ENCODE peak calls at places on chromosomes 6 and 20, in five cellular contexts. X is body of pancreas, A is uterus, B is pancreas, S is psoas muscle. Z is an unnamed sample. For H3K4me1, the result is how much of the 10 kb centered on the place peaks cover.

GRCh38 chr6:24743265-24743943 is 24.4 kb upstream of the C6orf62 start:
- DNase-seq in A (no peak), S (no peak), X (no peak), B (no peak), Z (no peak)

GRCh38 chr20:5463007-5463686 is 146.4 kb upstream of the PROKR2 start:
- DNase-seq in A (no peak), S (no peak), B (peak), X (peak), Z (no peak)

GRCh38 chr6:161238076-161238869 is 35.6 kb downstream of the AGPAT4 start:
- DNase-seq in X (no peak), S (no peak), B (no peak), A (no peak), Z (no peak)

GRCh38 chr20:49567421-49568256 is at the start of gene PTGIS:
- DNase-seq in S (no peak), A (peak), B (no peak), X (no peak), Z (peak)

GRCh38 chr6:17935188-17936149 is 52.0 kb downstream of the KIF13A start:
- DNase-seq in A (no peak), S (no peak), B (no peak), X (no peak), Z (no peak)

GRCh38 chr6:144133225-144133821 is 17.0 kb upstream of the STX11 start:
- DNase-seq in S (no peak), A (no peak), X (no peak), B (no peak), Z (no peak)

GRCh38 chr6:165674155-165675029 is 11.4 kb upstream of the PDE10A start:
- DNase-seq in A (no peak), X (no peak), S (no peak), B (no peak), Z (no peak)

GRCh38 chr6:14353798-14354197 is 236.2 kb downstream of the CD83 start:
- DNase-seq in A (no peak), X (no peak), S (no peak), B (no peak), Z (no peak)

GRCh38 chr6:68094070-68094469 is 541.0 kb upstream of the ADGRB3 start:
- DNase-seq in B (no peak), X (no peak), A (no peak), S (no peak), Z (no peak)

GRCh38 chr6:47698342-47698787 is at the start of gene ADGRF4:
- DNase-seq in S (no peak), X (no peak), A (no peak), B (no peak), Z (no peak)

GRCh38 chr6:115704028-115704427 is 356.7 kb downstream of the FRK start:
- DNase-seq in X (no peak), B (no peak), S (no peak), A (no peak), Z (no peak)

GRCh38 chr6:21522773-21523490 is 70.6 kb upstream of the SOX4 start:
- DNase-seq in A (no peak), S (no peak), X (no peak), B (no peak), Z (peak)

GRCh38 chr6:2346078-2346477 is 100.7 kb upstream of the GMDS start:
- DNase-seq in A (no peak), S (no peak), B (no peak), X (no peak), Z (no peak)

GRCh38 chr20:51387125-51387865 is 155.2 kb downstream of the NFATC2 start:
- DNase-seq in S (no peak), X (no peak), B (no peak), A (no peak), Z (peak)

GRCh38 chr20:17960927-17961599 is 7.5 kb downstream of the SNX5 start:
- DNase-seq in B (no peak), X (no peak), S (no peak), A (peak), Z (no peak)

GRCh38 chr6:42726485-42727083 is 4.2 kb upstream of the PRPH2 start:
- DNase-seq in S (peak), X (peak), B (peak), A (peak), Z (peak)

GRCh38 chr20:57432874-57433491 is 41.8 kb downstream of the RBM38 start:
- DNase-seq in B (no peak), S (peak), A (no peak), X (no peak), Z (no peak)

GRCh38 chr6:144098993-144099392 is 3.6 kb upstream of the SF3B5 start:
- DNase-seq in A (no peak), X (no peak), S (no peak), B (no peak), Z (no peak)

GRCh38 chr20:51087306-51087705 is 64.4 kb upstream of the KCNG1 start:
- DNase-seq in B (no peak), S (no peak), A (no peak), X (no peak), Z (peak)

GRCh38 chr6:152625213-152625612 is 11.9 kb downstream of the SYNE1 start:
- DNase-seq in B (no peak), X (no peak), S (no peak), A (no peak), Z (no peak)

GRCh38 chr20:18739785-18740184 is 73.8 kb upstream of the SCP2D1 start:
- DNase-seq in A (peak), B (no peak), X (no peak), S (no peak), Z (peak)

GRCh38 chr6:24919404-24919892 is 16.3 kb downstream of the RIPOR2 start:
- DNase-seq in S (no peak), A (no peak), X (no peak), B (no peak), Z (no peak)

DNA sequence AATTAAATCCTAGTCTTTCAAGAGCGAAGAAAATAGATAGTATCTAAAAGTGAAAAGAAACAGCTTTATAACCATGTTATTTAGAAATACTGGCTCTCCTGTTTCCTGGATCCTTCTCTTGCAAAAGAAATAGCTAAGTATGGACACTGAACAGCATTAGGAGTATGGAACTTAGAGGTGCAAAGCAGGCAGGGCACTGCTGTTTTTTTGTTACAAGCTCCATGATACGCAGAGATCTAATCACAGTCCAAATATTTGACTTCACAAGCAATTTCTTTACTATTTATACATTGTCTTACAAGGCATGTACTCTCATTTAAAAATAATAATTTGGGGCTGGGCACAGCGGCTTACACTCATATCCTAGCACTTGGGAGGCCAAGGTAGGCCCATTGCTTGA is 7.6 kb downstream of the TRPC4AP start:
- DNase-seq in S (no peak), B (no peak), A (no peak), X (no peak), Z (no peak)
- H3K4me1 ChIP-seq in S (half or more), B (under half), A (under half), X (under half), Z (under half)

DNA sequence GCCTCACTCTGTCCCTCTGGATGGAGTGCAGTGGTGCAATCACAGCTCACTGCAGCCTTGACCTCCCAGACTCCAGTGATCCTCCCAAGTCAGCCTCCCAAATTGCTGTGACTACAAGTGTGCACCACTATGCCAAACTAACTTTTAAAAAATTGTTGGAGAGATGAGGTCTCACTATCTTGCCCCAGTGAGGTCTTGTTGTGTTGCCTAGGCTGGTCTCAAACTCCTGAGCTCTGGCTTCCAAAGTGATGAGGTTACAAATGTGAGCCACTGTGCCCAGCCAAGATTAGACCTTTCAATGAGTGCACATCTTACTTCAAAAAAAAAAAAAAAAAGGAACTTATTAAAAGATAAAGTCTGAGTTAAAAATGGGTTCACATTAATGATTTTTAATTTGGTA is 1838.1 kb upstream of the DEFB115 start:
- DNase-seq in X (no peak), B (no peak), S (no peak), A (no peak), Z (no peak)
- TF ChIP-seq CTCF in X (no peak), B (no peak), S (no peak), A (no peak), Z (no peak)

GRCh38 chr6:26022166-26022510 is 59.5 kb downstream of the TRIM38 start:
- DNase-seq in S (no peak), A (peak), B (peak), X (peak), Z (peak)

GRCh38 chr6:26020983-26021349 is 58.4 kb downstream of the TRIM38 start:
- DNase-seq in S (peak), A (peak), B (peak), X (peak), Z (peak)

GRCh38 chr6:26021350-26022165 is 59.0 kb downstream of the TRIM38 start:
- DNase-seq in B (peak), A (peak), S (peak), X (peak), Z (peak)

GRCh38 chr6:26024651-26025046 is 62.0 kb downstream of the TRIM38 start:
- DNase-seq in A (no peak), X (no peak), B (no peak), S (no peak), Z (no peak)

DNA sequence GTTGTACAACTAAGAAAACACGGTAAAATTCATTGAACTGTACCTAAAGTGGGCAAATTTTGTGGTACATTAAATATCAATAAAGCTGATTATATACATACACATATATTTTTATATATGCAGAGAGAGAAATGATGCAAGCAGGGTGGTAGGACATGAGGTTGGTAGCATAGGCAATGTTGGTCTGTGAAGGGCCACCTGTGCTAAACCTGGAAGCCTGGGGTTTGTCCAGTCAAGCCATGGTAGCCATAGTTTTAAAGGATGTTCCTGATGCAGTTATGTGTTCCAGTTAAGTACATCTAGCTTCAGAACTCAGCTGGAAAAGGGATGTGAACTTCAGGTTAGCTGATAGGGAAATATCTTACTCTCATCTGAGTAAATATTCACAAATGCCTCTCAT is 60.1 kb downstream of the TRIM38 start:
- DNase-seq in B (no peak), A (no peak), S (no peak), X (no peak), Z (no peak)
- H3K4me3 ChIP-seq in B (no peak), A (no peak), S (no peak), X (no peak), Z (no peak)

DNA sequence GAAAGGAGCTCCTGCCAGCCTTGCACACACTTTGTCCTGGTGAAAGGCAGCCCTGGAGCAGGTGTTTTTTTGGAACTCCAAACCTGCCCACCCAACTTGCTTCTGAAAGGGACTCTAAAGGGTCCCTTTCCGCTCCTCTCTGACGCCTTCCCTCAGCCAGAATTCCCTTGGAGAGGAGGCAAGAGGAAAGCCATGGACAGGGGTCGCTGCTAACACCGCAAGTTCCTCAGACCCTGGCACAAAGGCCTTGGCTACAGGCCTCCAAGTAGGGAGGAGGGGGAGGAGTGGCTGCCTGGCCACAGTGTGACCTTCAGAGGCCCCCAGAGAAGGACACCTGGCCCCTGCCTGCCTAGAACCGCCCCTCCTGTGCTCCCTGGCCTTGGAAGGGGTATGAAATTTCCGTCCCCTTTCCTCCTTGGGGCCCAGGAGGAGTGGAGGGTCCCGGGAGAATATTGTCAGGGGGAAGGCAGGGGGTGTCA is 2.6 kb downstream of the VEGFA start:
- DNase-seq in A (no peak), B (peak), X (peak), S (peak), Z (peak)
- H3K4me1 ChIP-seq in A (under half), B (under half), X (half or more), S (under half), Z (under half)

GRCh38 chr6:70208235-70208790 is 94.6 kb downstream of the COL9A1 start:
- DNase-seq in S (no peak), B (no peak), X (no peak), A (no peak), Z (no peak)

GRCh38 chr6:70215460-70215859 is 87.4 kb downstream of the COL9A1 start:
- DNase-seq in A (no peak), S (no peak), B (no peak), X (no peak), Z (no peak)

DNA sequence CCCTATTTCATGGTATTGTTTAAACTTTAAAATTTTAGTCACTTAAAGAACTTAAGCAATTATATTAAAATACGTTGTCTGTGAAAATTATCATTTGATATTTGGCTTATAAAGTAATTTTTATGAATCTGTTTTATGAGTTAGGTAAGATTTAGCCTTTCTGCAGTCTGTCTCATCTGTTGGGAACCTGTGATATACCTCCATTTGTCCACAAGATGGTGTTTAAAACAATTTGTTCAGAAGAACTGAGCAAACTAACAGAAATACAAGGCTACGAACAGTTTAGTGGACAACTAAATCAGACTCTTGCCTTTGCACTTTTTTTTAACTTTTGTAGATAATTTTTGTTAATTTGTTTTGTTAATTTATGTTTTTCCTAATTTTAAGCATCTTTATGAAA is 92.4 kb downstream of the COL9A1 start:
- DNase-seq in A (no peak), X (no peak), B (no peak), S (no peak), Z (no peak)
- TF ChIP-seq CTCF in A (no peak), X (peak), B (no peak), S (peak), Z (peak)

GRCh38 chr6:27250277-27250954 is 2.9 kb downstream of the PRSS16 start:
- DNase-seq in B (peak), A (no peak), S (no peak), X (no peak), Z (peak)
- H3K4me3 ChIP-seq in B (peak), A (peak), S (peak), X (peak), Z (peak)

Z was measured in endodermal cell.